ENCODE peak calls at places on chromosomes 16 and 17, in seven cellular contexts. V, A, T, D, X, K and B are unnamed samples.

GRCh38 chr17:76579281-76579680 is 6.4 kb downstream of the ST6GALNAC2 start:
- DNase-seq in X (no peak), A (no peak), T (no peak), D (no peak), V (no peak), K (no peak), B (no peak)

GRCh38 chr17:55263565-55264272 is 1.0 kb upstream of the HLF start:
- DNase-seq in A (no peak), X (no peak), V (no peak), K (no peak), T (no peak), D (no peak), B (no peak)

GRCh38 chr16:23974223-23974622 is 138.4 kb downstream of the PRKCB start:
- DNase-seq in V (no peak), T (no peak), D (no peak), X (no peak), K (no peak), A (no peak), B (no peak)

GRCh38 chr17:83156408-83156807 is 77.0 kb downstream of the METRNL start:
- DNase-seq in K (no peak), A (no peak), T (peak), X (peak), V (no peak), D (no peak), B (no peak)

GRCh38 chr16:78503501-78504110 is 404.2 kb downstream of the WWOX start:
- DNase-seq in K (peak), V (peak), X (no peak), D (no peak), T (peak), A (peak), B (peak)

GRCh38 chr16:84478172-84478948 is 26.1 kb downstream of the MEAK7 start:
- DNase-seq in A (no peak), T (peak), D (peak), V (no peak), X (peak), K (no peak), B (no peak)

GRCh38 chr17:8081876-8082275 is 5.6 kb downstream of the ALOX12B start:
- DNase-seq in T (no peak), D (no peak), V (no peak), A (no peak), K (no peak), X (peak), B (no peak)

GRCh38 chr17:7825206-7825980 is 8.6 kb upstream of the KDM6B start:
- DNase-seq in D (no peak), K (no peak), T (no peak), X (peak), A (no peak), V (no peak), B (no peak)

GRCh38 chr16:27698266-27698665 is 148.3 kb downstream of the KATNIP start:
- DNase-seq in T (no peak), V (peak), A (no peak), K (no peak), X (peak), D (no peak), B (no peak)

GRCh38 chr16:50731989-50732589 is 9.8 kb upstream of the CYLD start:
- DNase-seq in X (no peak), V (no peak), D (no peak), A (no peak), K (no peak), T (no peak), B (no peak)

DNA sequence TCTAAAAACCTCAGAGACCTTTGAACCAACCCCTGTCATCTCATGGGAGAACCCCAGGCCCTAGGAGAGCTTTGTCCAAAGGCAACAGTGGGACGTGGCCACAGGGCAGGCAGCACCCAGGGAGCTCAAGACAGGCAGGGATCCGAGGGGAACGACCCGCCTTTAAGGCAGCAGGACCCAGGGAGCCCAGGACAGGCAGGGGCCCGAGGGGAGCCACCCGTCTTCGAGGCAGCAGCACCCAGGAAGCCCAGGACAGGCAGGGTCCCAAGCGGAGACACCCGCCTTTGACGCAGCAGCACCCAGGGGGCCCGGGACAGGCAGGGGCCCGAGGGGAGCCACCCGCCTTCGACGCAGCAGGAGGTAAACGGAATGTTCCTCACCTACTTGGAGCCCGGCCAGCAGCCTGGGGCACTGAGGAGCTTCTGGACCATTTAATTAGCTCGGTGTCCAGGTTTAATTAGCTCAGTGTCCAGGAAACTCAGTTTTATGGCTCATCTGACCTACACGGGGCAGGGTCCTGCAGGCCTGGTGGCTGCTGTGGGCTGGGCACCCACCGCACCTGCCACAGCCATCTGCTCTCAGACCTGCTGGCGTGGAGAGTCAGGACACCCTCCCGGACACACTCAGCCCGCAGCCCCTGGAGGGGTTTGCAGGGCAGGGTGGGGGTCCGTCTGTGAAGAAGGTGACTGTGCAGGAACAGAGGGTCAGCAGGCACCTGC is 24.4 kb downstream of the PIEZO1 start:
- DNase-seq in A (no peak), T (no peak), X (no peak), V (no peak), K (no peak), D (no peak), B (no peak)
- H3K27ac ChIP-seq in A (no peak), T (no peak), X (no peak), V (no peak), K (no peak), D (no peak), B (no peak)

DNA sequence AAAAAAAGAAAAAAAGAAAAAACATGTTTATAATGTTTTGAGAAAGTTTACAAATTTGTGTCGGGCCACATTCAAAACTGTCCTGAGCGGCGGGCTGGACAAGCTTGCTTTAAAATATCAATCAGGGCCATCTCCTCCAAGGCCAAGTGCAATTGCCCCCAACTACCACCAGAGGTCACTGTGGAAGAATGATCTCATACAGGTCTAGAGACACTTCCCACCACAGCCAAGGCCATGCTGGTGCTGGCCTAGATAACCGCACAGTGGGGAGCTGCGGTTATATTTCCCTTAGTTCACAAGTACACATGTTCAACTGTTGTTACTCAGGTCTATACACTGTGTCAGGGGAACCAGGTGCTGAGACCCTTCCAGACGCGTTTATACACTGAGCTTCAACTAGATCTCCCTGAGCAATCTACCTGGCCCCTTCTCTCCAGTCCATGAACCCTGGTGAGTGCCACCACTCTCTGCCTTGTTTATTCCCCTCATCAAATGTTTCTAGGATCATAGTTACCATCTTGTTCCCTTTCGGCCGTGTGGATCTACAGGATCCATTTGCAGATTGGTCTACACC is 83.8 kb upstream of the CCL2 start:
- DNase-seq in V (peak), T (peak), A (peak), X (no peak), K (peak), D (no peak), B (peak)
- TF ChIP-seq CTCF in V (peak), T (peak), A (peak), X (peak), K (peak), D (peak), B (peak)

GRCh38 chr17:1716912-1717695 is 6.9 kb upstream of the TLCD2 start:
- DNase-seq in X (peak), D (peak), T (peak), V (peak), A (peak), K (peak), B (peak)

GRCh38 chr17:1724351-1724868 is at the start of gene WDR81:
- DNase-seq in D (no peak), K (peak), V (peak), T (peak), A (peak), X (peak), B (peak)

GRCh38 chr17:1718362-1719165 is 5.9 kb upstream of the WDR81 start:
- DNase-seq in K (no peak), T (no peak), V (no peak), D (no peak), A (no peak), X (peak), B (no peak)

GRCh38 chr17:1724869-1725641 is 551 bp downstream of the WDR81 start:
- DNase-seq in D (no peak), V (no peak), X (peak), K (no peak), A (no peak), T (no peak), B (no peak)

DNA sequence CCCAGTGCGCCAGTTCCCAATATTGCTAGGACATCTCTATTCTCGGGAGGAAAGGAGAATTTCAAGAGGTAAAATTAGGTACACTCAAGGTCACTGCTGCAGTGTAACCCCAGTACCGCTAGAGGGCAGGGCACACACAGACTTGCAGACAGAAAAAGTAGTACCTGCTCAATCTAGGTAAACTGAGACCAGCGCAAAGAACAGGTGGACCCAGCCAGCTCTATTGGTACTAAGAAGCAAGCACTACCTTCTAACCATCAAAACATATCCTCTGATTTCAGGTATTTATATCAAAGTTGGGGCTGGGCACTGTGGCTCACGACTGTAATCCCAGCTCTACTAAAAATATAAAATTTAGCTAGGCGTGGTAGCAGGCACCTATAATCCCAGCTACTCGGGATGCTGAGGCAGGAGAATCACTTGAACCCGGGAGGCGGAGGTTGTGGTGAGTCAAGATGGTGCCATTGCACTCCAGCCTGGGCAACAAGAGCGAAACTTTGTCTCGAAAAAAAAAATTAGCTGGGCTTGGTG is 3.6 kb upstream of the WDR81 start:
- DNase-seq in K (peak), V (peak), D (no peak), A (peak), T (peak), X (peak), B (peak)
- H3K27ac ChIP-seq in K (no peak), V (no peak), D (no peak), A (no peak), T (peak), X (no peak), B (no peak)

GRCh38 chr17:57603978-57604377 is 141.1 kb downstream of the CCDC182 start:
- DNase-seq in X (peak), A (peak), D (no peak), T (no peak), V (peak), K (peak), B (no peak)

GRCh38 chr17:57605734-57606105 is 139.4 kb downstream of the CCDC182 start:
- DNase-seq in T (no peak), X (no peak), K (no peak), D (no peak), A (no peak), V (no peak), B (no peak)

GRCh38 chr17:57603541-57603940 is 141.6 kb downstream of the CCDC182 start:
- DNase-seq in A (peak), D (no peak), X (no peak), V (peak), K (no peak), T (no peak), B (no peak)

GRCh38 chr17:57606111-57606875 is 138.8 kb downstream of the CCDC182 start:
- DNase-seq in K (no peak), D (no peak), A (peak), X (no peak), V (no peak), T (no peak), B (no peak)

GRCh38 chr17:57604771-57605733 is 140.0 kb downstream of the CCDC182 start:
- DNase-seq in T (peak), A (peak), V (peak), D (peak), X (peak), K (no peak), B (no peak)
- TF ChIP-seq CTCF in T (no peak), A (peak), V (peak), D (peak), X (peak), K (no peak), B (no peak)

GRCh38 chr16:2008009-2008526 is 1.6 kb downstream of the ZNF598 start:
- DNase-seq in K (no peak), D (no peak), V (peak), X (peak), T (no peak), A (peak), B (peak)
- H3K27ac ChIP-seq in K (peak), D (no peak), V (peak), X (no peak), T (no peak), A (peak), B (peak)